ENCODE peak calls at places on chromosomes 4 and X, in seven cellular contexts. K, L, D, I, R, U and G are unnamed samples.

GRCh38 chr4:143097751-143098150 is 87.0 kb upstream of the USP38 start:
- DNase-seq in K (no peak), L (no peak), D (no peak), I (no peak), R (no peak), U (no peak), G (no peak)

GRCh38 chr4:158667651-158668198 is 4.0 kb downstream of the C4orf46 start:
- DNase-seq in K (no peak), L (no peak), D (no peak), I (peak), R (peak), U (no peak), G (peak)

GRCh38 chrX:34849371-34849770 is 93.2 kb upstream of the FAM47B start:
- DNase-seq in K (no peak), L (no peak), D (no peak), I (no peak), R (no peak), U (no peak), G (no peak)

GRCh38 chr4:70197842-70198241 is 2.3 kb downstream of the ODAM start:
- DNase-seq in K (peak), L (no peak), D (no peak), I (no peak), R (no peak), U (no peak), G (no peak)

GRCh38 chr4:143202824-143203223 is 18.1 kb downstream of the USP38 start:
- DNase-seq in K (no peak), L (no peak), D (no peak), I (no peak), R (no peak), U (no peak), G (no peak)

GRCh38 chr4:146814736-146815135 is 130.9 kb downstream of the TTC29 start:
- DNase-seq in K (no peak), L (no peak), D (no peak), I (no peak), R (no peak), U (no peak), G (no peak)

GRCh38 chr4:183722738-183723560 is 63.9 kb downstream of the TRAPPC11 start:
- DNase-seq in K (peak), L (peak), D (peak), I (peak), R (peak), U (peak), G (peak)

GRCh38 chrX:10052906-10053625 is 85.9 kb downstream of the CLDN34 start:
- DNase-seq in K (peak), L (no peak), D (no peak), I (no peak), R (no peak), U (no peak), G (no peak)

GRCh38 chr4:8586246-8586645 is 6.1 kb downstream of the GPR78 start:
- DNase-seq in K (no peak), L (no peak), D (no peak), I (no peak), R (no peak), U (no peak), G (no peak)

GRCh38 chr4:57136281-57136680 is 26.1 kb upstream of the IGFBP7 start:
- DNase-seq in K (no peak), L (no peak), D (no peak), I (no peak), R (no peak), U (no peak), G (no peak)

GRCh38 chr4:187236491-187236890 is 512.8 kb upstream of the FAT1 start:
- DNase-seq in K (no peak), L (no peak), D (no peak), I (no peak), R (no peak), U (no peak), G (no peak)

GRCh38 chr4:95549246-95550138 is 719 bp upstream of the UNC5C start:
- DNase-seq in K (peak), L (no peak), D (no peak), I (no peak), R (peak), U (no peak), G (peak)

GRCh38 chr4:75089206-75089605 is 156.3 kb downstream of the PARM1 start:
- DNase-seq in K (no peak), L (no peak), D (no peak), I (no peak), R (no peak), U (no peak), G (no peak)

GRCh38 chrX:39158801-39159657 is 357.8 kb downstream of the MID1IP1 start:
- DNase-seq in K (no peak), L (peak), D (no peak), I (no peak), R (no peak), U (no peak), G (no peak)

GRCh38 chr4:135243960-135244561 is 1042.5 kb upstream of the PABPC4L start:
- DNase-seq in K (no peak), L (no peak), D (no peak), I (no peak), R (no peak), U (no peak), G (no peak)

GRCh38 chrX:100928660-100929613 is at the start of gene XKRX:
- DNase-seq in K (peak), L (peak), D (no peak), I (peak), R (peak), U (no peak), G (peak)

GRCh38 chr4:74618659-74619058 is 173.7 kb downstream of the AREG start:
- DNase-seq in K (no peak), L (no peak), D (no peak), I (no peak), R (no peak), U (no peak), G (no peak)

GRCh38 chr4:155921597-155921996 is 18.1 kb downstream of the TDO2 start:
- DNase-seq in K (no peak), L (no peak), D (no peak), I (no peak), R (no peak), U (no peak), G (no peak)

GRCh38 chr4:142406051-142406549 is 440.0 kb downstream of the INPP4B start:
- DNase-seq in K (no peak), L (no peak), D (no peak), I (no peak), R (no peak), U (no peak), G (no peak)

GRCh38 chr4:74623041-74623440 is 171.3 kb downstream of the BTC start:
- DNase-seq in K (no peak), L (no peak), D (no peak), I (peak), R (peak), U (no peak), G (peak)

GRCh38 chr4:80062527-80062926 is 10.5 kb downstream of the ANTXR2 start:
- DNase-seq in K (no peak), L (no peak), D (no peak), I (no peak), R (no peak), U (no peak), G (no peak)

GRCh38 chr4:184039963-184040383 is 134.9 kb downstream of the STOX2 start:
- DNase-seq in K (no peak), L (no peak), D (no peak), I (no peak), R (peak), U (no peak), G (peak)

GRCh38 chrX:21375795-21376069 is 1.5 kb downstream of the CNKSR2 start:
- DNase-seq in K (no peak), L (no peak), D (no peak), I (peak), R (peak), U (no peak), G (no peak)

GRCh38 chr4:124337874-124338273 is 374.7 kb downstream of the ANKRD50 start:
- DNase-seq in K (peak), L (no peak), D (no peak), I (no peak), R (no peak), U (no peak), G (no peak)

GRCh38 chr4:83074086-83074704 is 39.2 kb downstream of the COPS4 start:
- DNase-seq in K (no peak), L (peak), D (no peak), I (peak), R (peak), U (no peak), G (peak)

GRCh38 chr4:136012250-136012649 is 1520.0 kb downstream of the PCDH18 start:
- DNase-seq in K (no peak), L (no peak), D (no peak), I (no peak), R (no peak), U (no peak), G (no peak)